ENCODE peak calls at places on chromosomes 6 and 20, in five cellular contexts. S, Y, Z, T and A are unnamed samples. For H3K4me1, the result is how much of the 10 kb centered on the place peaks cover.

GRCh38 chr6:3364391-3364790 is 92.5 kb downstream of the SLC22A23 start:
- DNase-seq in S (no peak), Y (no peak), Z (no peak), T (no peak), A (no peak)

GRCh38 chr6:42727084-42727601 is 4.7 kb upstream of the PRPH2 start:
- DNase-seq in S (peak), Y (peak), Z (no peak), T (no peak), A (peak)

GRCh38 chr6:23091795-23092194 is 522.4 kb downstream of the HDGFL1 start:
- DNase-seq in S (no peak), Y (no peak), Z (no peak), T (no peak), A (no peak)

GRCh38 chr6:52691718-52692117 is 20.8 kb downstream of the TMEM14A start:
- DNase-seq in S (no peak), Y (no peak), Z (no peak), T (no peak), A (no peak)

GRCh38 chr6:41894366-41895299 is 542 bp downstream of the USP49 start:
- DNase-seq in S (peak), Y (no peak), Z (no peak), T (peak), A (no peak)

GRCh38 chr20:50855498-50856474 is 60.9 kb downstream of the BCAS4 start:
- DNase-seq in S (peak), Y (no peak), Z (no peak), T (no peak), A (no peak)

GRCh38 chr6:145704153-145704781 is 31.1 kb downstream of the EPM2A start:
- DNase-seq in S (no peak), Y (no peak), Z (no peak), T (no peak), A (no peak)

GRCh38 chr6:53250137-53250760 is 98.5 kb downstream of the ELOVL5 start:
- DNase-seq in S (no peak), Y (no peak), Z (no peak), T (peak), A (no peak)

GRCh38 chr20:24977797-24978196 is 14.8 kb downstream of the APMAP start:
- DNase-seq in S (no peak), Y (no peak), Z (no peak), T (no peak), A (no peak)

GRCh38 chr6:107641500-107641931 is 151.6 kb downstream of the SOBP start:
- DNase-seq in S (no peak), Y (peak), Z (no peak), T (no peak), A (peak)

GRCh38 chr20:19701449-19701848 is 56.6 kb upstream of the RIN2 start:
- DNase-seq in S (no peak), Y (no peak), Z (no peak), T (no peak), A (no peak)

GRCh38 chr20:35344354-35344837 is 52.2 kb upstream of the FAM83C start:
- DNase-seq in S (peak), Y (peak), Z (no peak), T (peak), A (peak)

GRCh38 chr6:158737710-158738615 is 81.2 kb downstream of the EZR start:
- DNase-seq in S (no peak), Y (no peak), Z (no peak), T (peak), A (no peak)

GRCh38 chr6:159084493-159085091 is 39.8 kb upstream of the TAGAP start:
- DNase-seq in S (no peak), Y (no peak), Z (no peak), T (peak), A (no peak)

GRCh38 chr6:25219581-25220249 is 59.5 kb upstream of the CARMIL1 start:
- DNase-seq in S (no peak), Y (no peak), Z (no peak), T (no peak), A (no peak)

GRCh38 chr6:25218346-25218745 is 60.8 kb upstream of the CARMIL1 start:
- DNase-seq in S (no peak), Y (no peak), Z (no peak), T (no peak), A (no peak)

GRCh38 chr6:25219147-25219546 is 60.0 kb upstream of the CARMIL1 start:
- DNase-seq in S (no peak), Y (no peak), Z (no peak), T (no peak), A (no peak)

GRCh38 chr6:25222006-25222715 is 57.0 kb upstream of the CARMIL1 start:
- DNase-seq in S (no peak), Y (no peak), Z (no peak), T (peak), A (no peak)

GRCh38 chr6:25220853-25221252 is 58.3 kb upstream of the CARMIL1 start:
- DNase-seq in S (no peak), Y (no peak), Z (no peak), T (no peak), A (no peak)
- H3K4me1 ChIP-seq in S (under half), Y (under half), Z (under half), T (under half), A (under half)

DNA sequence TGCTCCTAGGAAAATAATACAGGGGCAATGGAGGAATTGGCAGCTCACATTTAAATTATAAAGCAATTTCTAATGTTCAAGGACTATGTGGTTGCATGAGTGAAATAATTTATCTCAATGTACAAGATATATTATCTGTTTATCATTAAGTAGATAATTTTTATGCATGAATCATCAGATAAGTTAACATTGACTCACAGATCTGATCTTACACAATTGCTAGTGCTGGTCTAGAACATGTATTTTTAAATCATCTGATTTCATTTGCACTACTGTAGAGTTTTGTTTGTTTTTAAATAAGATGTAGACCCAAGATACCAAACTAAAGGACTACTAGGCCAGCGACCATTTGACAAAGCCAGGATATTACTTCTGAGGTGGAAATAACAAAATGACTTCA is 199.2 kb downstream of the BMP2 start:
- DNase-seq in S (no peak), Y (no peak), Z (no peak), T (peak), A (no peak)
- H3K4me3 ChIP-seq in S (no peak), Y (no peak), Z (no peak), T (no peak), A (no peak)

GRCh38 chr6:119453242-119453641 is 103.7 kb upstream of the MAN1A1 start:
- DNase-seq in S (no peak), Y (no peak), Z (no peak), T (no peak), A (no peak)
- H3K4me1 ChIP-seq in S (under half), Y (under half), Z (under half), T (under half), A (under half)

GRCh38 chr6:30570760-30571084 is 520 bp upstream of the ABCF1 start:
- DNase-seq in S (no peak), Y (peak), Z (no peak), T (no peak), A (no peak)

GRCh38 chr6:30571085-30572077 is at the start of gene ABCF1:
- DNase-seq in S (peak), Y (peak), Z (peak), T (peak), A (peak)

GRCh38 chr6:30572078-30572605 is 900 bp downstream of the ABCF1 start:
- DNase-seq in S (no peak), Y (no peak), Z (no peak), T (no peak), A (no peak)

GRCh38 chr6:30568245-30568644 is 3.0 kb upstream of the ABCF1 start:
- DNase-seq in S (no peak), Y (no peak), Z (peak), T (no peak), A (no peak)

DNA sequence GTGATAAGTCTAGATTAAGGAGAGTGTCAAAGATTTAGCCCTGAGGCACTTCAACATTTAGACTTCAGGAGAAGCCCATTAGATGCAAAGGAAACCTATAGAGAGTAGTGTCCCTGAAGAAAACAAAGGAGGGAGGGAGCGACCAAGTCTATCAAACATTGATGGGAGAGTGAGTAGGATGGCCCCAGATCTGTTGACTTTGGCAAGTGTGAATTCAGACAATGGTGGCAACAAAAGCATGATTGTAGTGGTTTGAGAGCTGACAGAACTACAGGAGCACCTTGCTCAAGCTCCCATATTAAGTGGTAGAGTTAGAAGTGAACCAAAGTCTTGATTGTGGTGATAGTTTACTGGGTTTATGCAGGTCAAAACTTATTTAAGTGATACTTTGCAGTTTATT is 979 bp upstream of the ABCF1 start:
- DNase-seq in S (no peak), Y (no peak), Z (no peak), T (no peak), A (no peak)
- H3K4me3 ChIP-seq in S (peak), Y (peak), Z (peak), T (peak), A (peak)

GRCh38 chr6:124995645-124996325 is 33.5 kb downstream of the RNF217 start:
- DNase-seq in S (no peak), Y (no peak), Z (no peak), T (no peak), A (no peak)

GRCh38 chr6:124994648-124995047 is 32.4 kb downstream of the RNF217 start:
- DNase-seq in S (no peak), Y (no peak), Z (no peak), T (no peak), A (no peak)

GRCh38 chr6:124997196-124997875 is 35.1 kb downstream of the RNF217 start:
- DNase-seq in S (no peak), Y (no peak), Z (no peak), T (no peak), A (no peak)

GRCh38 chr6:124995131-124995530 is 32.9 kb downstream of the RNF217 start:
- DNase-seq in S (no peak), Y (no peak), Z (no peak), T (no peak), A (no peak)

DNA sequence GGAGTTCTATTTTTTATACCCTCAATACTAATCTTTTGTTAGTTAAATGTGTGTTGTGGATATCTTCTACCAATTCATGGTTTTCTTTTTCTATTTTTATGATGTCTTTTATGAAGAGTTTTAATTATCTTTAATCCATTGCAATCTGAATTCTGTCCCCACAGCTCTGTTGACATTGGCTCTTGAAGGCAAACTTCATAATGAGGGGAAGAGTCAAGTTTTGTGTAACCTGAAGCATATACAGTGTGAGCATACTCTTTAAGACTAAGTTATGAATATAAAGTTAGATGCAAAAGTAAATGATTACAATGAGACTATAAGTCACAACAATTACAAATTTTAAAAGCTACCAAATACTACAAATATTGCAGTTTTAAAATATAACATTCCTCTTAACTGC is 34.2 kb downstream of the RNF217 start:
- DNase-seq in S (no peak), Y (no peak), Z (no peak), T (no peak), A (no peak)
- H3K4me1 ChIP-seq in S (under half), Y (under half), Z (under half), T (under half), A (under half)

DNA sequence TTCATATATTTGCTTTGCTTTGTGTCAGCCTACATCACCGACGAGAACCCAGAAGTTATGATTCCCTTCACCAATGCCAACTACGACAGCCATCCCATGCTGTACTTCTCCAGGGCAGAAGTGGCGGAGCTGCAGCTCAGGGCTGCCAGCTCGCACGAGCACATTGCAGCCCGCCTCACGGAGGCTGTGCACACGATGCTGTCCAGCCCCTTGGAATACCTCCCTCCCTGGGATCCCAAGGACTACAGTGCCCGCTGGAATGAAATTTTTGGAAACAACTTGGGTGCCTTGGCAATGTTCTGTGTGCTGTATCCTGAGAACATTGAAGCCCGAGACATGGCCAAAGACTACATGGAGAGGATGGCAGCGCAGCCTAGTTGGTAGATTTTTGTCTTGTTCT is 28.5 kb downstream of the DSE start:
- DNase-seq in S (no peak), Y (no peak), Z (no peak), T (no peak), A (no peak)
- H3K4me3 ChIP-seq in S (no peak), Y (no peak), Z (no peak), T (no peak), A (no peak)

DNA sequence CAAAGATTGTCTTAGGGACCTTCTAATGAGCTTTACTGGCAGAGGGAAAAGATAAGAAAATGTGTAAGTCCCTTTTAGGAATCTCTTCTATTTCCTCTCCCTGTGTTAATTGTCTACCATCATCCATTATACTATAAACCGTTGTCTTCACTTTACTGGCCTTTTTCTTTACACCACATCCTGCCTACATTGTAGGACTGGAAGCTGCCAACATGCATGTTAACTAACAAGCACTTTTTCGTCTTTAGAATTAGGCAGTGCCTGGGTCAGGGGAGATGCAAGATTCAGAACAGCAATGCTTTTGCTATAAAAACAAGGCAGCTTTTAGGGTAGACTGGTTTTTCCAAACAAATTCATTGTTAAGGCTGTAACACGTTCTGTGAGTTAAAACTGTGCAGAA is 11.0 kb upstream of the PKIG start:
- DNase-seq in S (no peak), Y (no peak), Z (no peak), T (peak), A (no peak)
- H3K4me1 ChIP-seq in S (under half), Y (half or more), Z (under half), T (under half), A (half or more)